ENCODE peak calls at places on chromosomes 3 and 15, in six cellular contexts. Y is sigmoid colon, L is stomach, E is transverse colon, M is ovary, W is Peyer's patch. C is an unnamed sample.

GRCh38 chr3:197820550-197821335 is 29.7 kb downstream of the LRCH3 start:
- DNase-seq in Y (no peak), L (no peak), E (no peak), M (no peak), W (no peak), C (no peak)

GRCh38 chr3:66297917-66298316 is 77.1 kb downstream of the SLC25A26 start:
- DNase-seq in Y (no peak), L (no peak), E (no peak), M (no peak), W (no peak), C (no peak)

GRCh38 chr3:4979401-4980228 is at the start of gene BHLHE40:
- DNase-seq in Y (no peak), L (no peak), E (peak; percentile 44), M (no peak), W (peak; percentile 63), C (no peak)

GRCh38 chr3:136818851-136819783 is at the start of gene SLC35G2:
- DNase-seq in Y (peak; percentile 69), L (peak; percentile 30), E (peak; percentile 32), M (peak; percentile 75), W (peak; percentile 49), C (peak; percentile 42)

GRCh38 chr15:68366314-68366713 is 65.6 kb downstream of the ITGA11 start:
- DNase-seq in Y (no peak), L (no peak), E (no peak), M (no peak), W (no peak), C (no peak)

GRCh38 chr3:195083659-195084058 is 187.3 kb downstream of the XXYLT1 start:
- DNase-seq in Y (no peak), L (no peak), E (no peak), M (no peak), W (no peak), C (no peak)

GRCh38 chr15:78915341-78916087 is 29.3 kb downstream of the CTSH start:
- DNase-seq in Y (peak; percentile 82), L (no peak), E (peak; percentile 37), M (no peak), W (peak; percentile 58), C (peak; percentile 70)

GRCh38 chr3:159781867-159782266 is 206.8 kb upstream of the IL12A start:
- DNase-seq in Y (no peak), L (no peak), E (peak; percentile 27), M (no peak), W (peak; percentile 68), C (no peak)

GRCh38 chr3:72062017-72062416 is 277.1 kb upstream of the PROK2 start:
- DNase-seq in Y (no peak), L (no peak), E (no peak), M (no peak), W (no peak), C (no peak)

GRCh38 chr3:43080726-43081568 is 24.9 kb downstream of the POMGNT2 start:
- DNase-seq in Y (no peak), L (no peak), E (no peak), M (no peak), W (no peak), C (no peak)

GRCh38 chr3:108500728-108501127 is 9.7 kb downstream of the MYH15 start:
- DNase-seq in Y (no peak), L (no peak), E (no peak), M (no peak), W (no peak), C (no peak)

GRCh38 chr15:68415061-68415460 is 16.9 kb downstream of the ITGA11 start:
- DNase-seq in Y (no peak), L (no peak), E (no peak), M (no peak), W (no peak), C (peak; percentile 12)

GRCh38 chr3:98567646-98568280 is 25.6 kb downstream of the CPOX start:
- DNase-seq in Y (no peak), L (no peak), E (no peak), M (no peak), W (no peak), C (no peak)

GRCh38 chr3:187706966-187707365 is 4.6 kb upstream of the RTP2 start:
- DNase-seq in Y (no peak), L (no peak), E (peak; percentile 23), M (no peak), W (no peak), C (no peak)

GRCh38 chr15:63504979-63505841 is 817 bp downstream of the USP3 start:
- DNase-seq in Y (peak; percentile 82), L (peak; percentile 77), E (peak; percentile 80), M (peak; percentile 73), W (peak; percentile 90), C (peak; percentile 58)

GRCh38 chr3:173870976-173871375 is 473.4 kb downstream of the NLGN1 start:
- DNase-seq in Y (no peak), L (no peak), E (no peak), M (no peak), W (no peak), C (no peak)

GRCh38 chr3:136802481-136802996 is 16.4 kb upstream of the SLC35G2 start:
- DNase-seq in Y (no peak), L (no peak), E (no peak), M (no peak), W (no peak), C (no peak)

GRCh38 chr3:174613173-174613572 is 246.0 kb upstream of the NAALADL2 start:
- DNase-seq in Y (no peak), L (no peak), E (no peak), M (no peak), W (no peak), C (no peak)

GRCh38 chr3:123076496-123077418 is 9.9 kb downstream of the PDIA5 start:
- DNase-seq in Y (peak; percentile 89), L (peak; percentile 91), E (peak; percentile 37), M (peak; percentile 82), W (no peak), C (peak; percentile 57)

GRCh38 chr15:74845208-74845568 is 2.2 kb upstream of the ULK3 start:
- DNase-seq in Y (no peak), L (no peak), E (no peak), M (no peak), W (peak; percentile 63), C (no peak)

GRCh38 chr3:195207731-195208130 is 63.2 kb downstream of the XXYLT1 start:
- DNase-seq in Y (no peak), L (no peak), E (no peak), M (peak; percentile 45), W (peak; percentile 32), C (peak; percentile 27)

GRCh38 chr3:107928084-107928445 is 162.8 kb downstream of the CD47 start:
- DNase-seq in Y (no peak), L (no peak), E (peak; percentile 8), M (no peak), W (no peak), C (no peak)

GRCh38 chr3:185924375-185924774 is 13.4 kb downstream of the TRA2B start:
- DNase-seq in Y (no peak), L (no peak), E (no peak), M (no peak), W (no peak), C (no peak)

GRCh38 chr15:74302821-74303359 is 64.6 kb downstream of the CYP11A1 start:
- DNase-seq in Y (peak; percentile 46), L (peak; percentile 46), E (peak; percentile 32), M (peak; percentile 62), W (peak; percentile 57), C (peak; percentile 43)

GRCh38 chr15:57272770-57273357 is 103.4 kb upstream of the CGNL1 start:
- DNase-seq in Y (no peak), L (no peak), E (no peak), M (no peak), W (no peak), C (no peak)

GRCh38 chr3:151841801-151842200 is 27.9 kb downstream of the AADAC start:
- DNase-seq in Y (no peak), L (no peak), E (no peak), M (no peak), W (no peak), C (no peak)

GRCh38 chr3:18946524-18946923 is 201.8 kb upstream of the KCNH8 start:
- DNase-seq in Y (no peak), L (no peak), E (no peak), M (no peak), W (no peak), C (no peak)

GRCh38 chr3:7306900-7307299 is 446.0 kb downstream of the GRM7 start:
- DNase-seq in Y (no peak), L (no peak), E (no peak), M (no peak), W (no peak), C (no peak)

GRCh38 chr3:150868282-150868681 is 37.0 kb downstream of the MINDY4B start:
- DNase-seq in Y (no peak), L (no peak), E (no peak), M (peak; percentile 40), W (no peak), C (peak; percentile 45)

GRCh38 chr3:124126446-124127017 is 134.6 kb upstream of the ROPN1 start:
- DNase-seq in Y (no peak), L (no peak), E (no peak), M (no peak), W (no peak), C (no peak)

GRCh38 chr3:44845528-44846520 is 15.9 kb upstream of the TMEM42 start:
- DNase-seq in Y (no peak), L (no peak), E (no peak), M (no peak), W (no peak), C (peak; percentile 27)

GRCh38 chr15:99467338-99467720 is 98.5 kb upstream of the MEF2A start:
- DNase-seq in Y (peak; percentile 32), L (no peak), E (no peak), M (no peak), W (no peak), C (no peak)
- H3K9me3 ChIP-seq in Y (no peaks in the 10 kb centered on the region), L (peaks cover 19% of the 10 kb centered on the region), E (peaks cover 12% of the 10 kb centered on the region), M (no peaks in the 10 kb centered on the region), W (no peaks in the 10 kb centered on the region), C (no peaks in the 10 kb centered on the region)

GRCh38 chr15:77143191-77143590 is 72.3 kb upstream of the TSPAN3 start:
- DNase-seq in Y (no peak), L (no peak), E (no peak), M (no peak), W (no peak), C (no peak)

GRCh38 chr15:77145370-77145769 is 74.5 kb upstream of the TSPAN3 start:
- DNase-seq in Y (no peak), L (no peak), E (no peak), M (no peak), W (no peak), C (no peak)

GRCh38 chr15:77144028-77144427 is 73.1 kb upstream of the TSPAN3 start:
- DNase-seq in Y (no peak), L (no peak), E (no peak), M (no peak), W (no peak), C (no peak)

GRCh38 chr15:77143606-77144005 is 72.7 kb upstream of the TSPAN3 start:
- DNase-seq in Y (no peak), L (no peak), E (no peak), M (no peak), W (no peak), C (no peak)

GRCh38 chr15:77144492-77145070 is 73.7 kb upstream of the TSPAN3 start:
- DNase-seq in Y (no peak), L (no peak), E (no peak), M (no peak), W (no peak), C (no peak)
- H3K4me1 ChIP-seq in Y (peaks cover 11% of the 10 kb centered on the region), L (peaks cover 28% of the 10 kb centered on the region), E (peaks cover 8% of the 10 kb centered on the region), M (peaks cover 3% of the 10 kb centered on the region), W (no peaks in the 10 kb centered on the region), C (no peaks in the 10 kb centered on the region)

GRCh38 chr15:76577879-76578512 is 241.4 kb downstream of the ISL2 start:
- DNase-seq in Y (peak; percentile 52), L (no peak), E (no peak), M (no peak), W (no peak), C (no peak)
- TF ChIP-seq POLR2A in Y (no peak), L (no peak), E (no peak), M (no peak), W (no peak), C (no peak)

GRCh38 chr3:177124882-177125281 is 72.4 kb downstream of the TBL1XR1 start:
- DNase-seq in Y (no peak), L (no peak), E (no peak), M (no peak), W (no peak), C (no peak)
- H3K9me3 ChIP-seq in Y (no peaks in the 10 kb centered on the region), L (no peaks in the 10 kb centered on the region), E (no peaks in the 10 kb centered on the region), M (no peaks in the 10 kb centered on the region), W (no peaks in the 10 kb centered on the region), C (no peaks in the 10 kb centered on the region)